ENCODE peak calls at places on chromosomes 5 and 9, in seven cellular contexts. J is effector memory CD8-positive, alpha-beta T cell; U is fibroblast of the aortic adventitia; O is LoVo; Y is NCI-H1092; F is NCI-H1105 treated with DMSO at 0.1 percent for 48 hours; G is EH. N is an unnamed sample.

GRCh38 chr5:171336486-171337206 is 27.6 kb downstream of the TLX3 start:
- DNase-seq in F (peak; percentile 72), J (no peak), G (peak; percentile 70), U (peak; percentile 62), Y (no peak), O (peak; percentile 56), N (no peak)

GRCh38 chr9:32345243-32345642 is 39.2 kb upstream of the ACO1 start:
- DNase-seq in J (no peak), Y (no peak), O (no peak), G (no peak), U (no peak), F (no peak), N (no peak)

GRCh38 chr9:112384219-112384618 is 4.3 kb downstream of the HSDL2 start:
- DNase-seq in O (no peak), Y (no peak), U (no peak), G (no peak), J (no peak), F (no peak), N (no peak)

GRCh38 chr9:106613250-106613737 is 249.7 kb upstream of the ZNF462 start:
- DNase-seq in U (no peak), J (no peak), G (no peak), F (peak; percentile 84), O (no peak), Y (peak; percentile 33), N (peak; percentile 38)

GRCh38 chr9:21558627-21559401 is 76.7 kb upstream of the IFNE start:
- DNase-seq in U (peak; percentile 69), Y (no peak), O (no peak), J (no peak), F (peak; percentile 14), G (peak; percentile 60), N (no peak)

GRCh38 chr5:94524841-94525697 is 93.3 kb downstream of the KIAA0825 start:
- DNase-seq in G (peak; percentile 48), F (peak; percentile 40), U (peak; percentile 54), J (peak; percentile 16), Y (no peak), O (peak; percentile 60), N (no peak)

GRCh38 chr5:171357843-171358242 is 29.8 kb upstream of the NPM1 start:
- DNase-seq in O (no peak), U (no peak), G (no peak), Y (no peak), J (no peak), F (no peak), N (no peak)

GRCh38 chr5:172005708-172006377 is 595 bp downstream of the FBXW11 start:
- DNase-seq in F (no peak), O (no peak), Y (no peak), U (no peak), G (peak; percentile 35), J (peak; percentile 17), N (peak; percentile 50)

GRCh38 chr5:36090033-36090432 is 23.4 kb upstream of the UGT3A2 start:
- DNase-seq in J (no peak), O (peak; percentile 27), Y (no peak), G (peak; percentile 54), F (no peak), U (peak; percentile 8), N (no peak)

GRCh38 chr5:176741566-176742211 is 68.7 kb upstream of the UNC5A start:
- DNase-seq in O (no peak), U (no peak), Y (no peak), J (no peak), G (no peak), F (no peak), N (peak; percentile 8)

GRCh38 chr5:141349917-141350619 is at the start of gene PCDHGB1:
- DNase-seq in U (peak; percentile 67), O (no peak), F (no peak), Y (peak; percentile 3), J (peak; percentile 37), G (peak; percentile 36), N (no peak)

GRCh38 chr5:73256462-73257260 is 83.7 kb downstream of the TMEM174 start:
- DNase-seq in Y (no peak), J (no peak), U (no peak), G (no peak), O (no peak), F (no peak), N (no peak)

GRCh38 chr9:82271099-82271498 is 282.5 kb downstream of the SPATA31D1 start:
- DNase-seq in Y (no peak), F (no peak), O (no peak), U (peak; percentile 98), G (peak; percentile 79), J (no peak), N (no peak)

GRCh38 chr5:133427121-133427777 is 185.1 kb downstream of the FSTL4 start:
- DNase-seq in G (peak; percentile 2), F (no peak), J (no peak), Y (no peak), U (no peak), O (no peak), N (no peak)

GRCh38 chr9:116377179-116377790 is 223.7 kb downstream of the PAPPA start:
- DNase-seq in F (no peak), U (peak; percentile 67), O (peak; percentile 58), G (peak; percentile 74), Y (no peak), J (no peak), N (no peak)

GRCh38 chr5:33362915-33363314 is 77.8 kb upstream of the TARS1 start:
- DNase-seq in G (peak; percentile 54), F (no peak), U (peak; percentile 97), J (no peak), O (no peak), Y (no peak), N (no peak)

N was measured in colonic mucosa.